ENCODE peak calls at places on chromosomes 5 and 9, in five cellular contexts. Q is A549, L is K562, N is HCT116, V is SK-N-SH. A is an unnamed sample.

GRCh38 chr5:54197018-54197417 is 113.4 kb downstream of the ARL15 start:
- DNase-seq in Q (no peak), L (no peak), N (no peak), V (no peak), A (no peak)

GRCh38 chr9:130766031-130766903 is 68.8 kb upstream of the ABL1 start:
- DNase-seq in Q (no peak), L (no peak), N (no peak), V (no peak), A (no peak)

GRCh38 chr5:98201006-98201620 is 572.4 kb upstream of the RGMB start:
- DNase-seq in Q (no peak), L (no peak), N (no peak), V (no peak), A (no peak)

GRCh38 chr5:142655339-142656267 is 30.3 kb downstream of the FGF1 start:
- DNase-seq in Q (peak), L (peak), N (peak), V (peak), A (peak)

GRCh38 chr5:16615737-16616535 is 861 bp downstream of the RETREG1 start:
- DNase-seq in Q (no peak), L (no peak), N (no peak), V (peak), A (no peak)

GRCh38 chr9:28808042-28808441 is 1234.8 kb upstream of the C9orf72 start:
- DNase-seq in Q (peak), L (no peak), N (no peak), V (peak), A (no peak)

GRCh38 chr9:105066265-105066865 is 138.4 kb upstream of the ABCA1 start:
- DNase-seq in Q (no peak), L (no peak), N (no peak), V (no peak), A (no peak)

GRCh38 chr9:38137342-38137741 is 68.3 kb upstream of the SHB start:
- DNase-seq in Q (no peak), L (no peak), N (no peak), V (no peak), A (no peak)

GRCh38 chr5:136053336-136054121 is 24.7 kb downstream of the TGFBI start:
- DNase-seq in Q (peak), L (peak), N (peak), V (no peak), A (peak)

GRCh38 chr5:65811895-65812294 is 89.9 kb downstream of the NLN start:
- DNase-seq in Q (no peak), L (no peak), N (peak), V (no peak), A (no peak)

GRCh38 chr9:27204578-27204977 is 92.4 kb downstream of the EQTN start:
- DNase-seq in Q (no peak), L (no peak), N (no peak), V (no peak), A (no peak)

GRCh38 chr5:145680169-145680568 is 155.0 kb downstream of the PRELID2 start:
- DNase-seq in Q (no peak), L (peak), N (no peak), V (no peak), A (no peak)

GRCh38 chr5:10559883-10560282 is 4.0 kb upstream of the ANKRD33B start:
- DNase-seq in Q (no peak), L (no peak), N (no peak), V (no peak), A (no peak)

GRCh38 chr9:130497139-130497538 is 52.4 kb downstream of the ASS1 start:
- DNase-seq in Q (no peak), L (no peak), N (no peak), V (no peak), A (no peak)

GRCh38 chr5:151895660-151896040 is 29.0 kb downstream of the GLRA1 start:
- DNase-seq in Q (no peak), L (no peak), N (no peak), V (no peak), A (no peak)

GRCh38 chr5:34533582-34534236 is 122.4 kb upstream of the RAI14 start:
- DNase-seq in Q (no peak), L (no peak), N (no peak), V (no peak), A (no peak)

GRCh38 chr9:82284758-82285157 is 296.2 kb downstream of the SPATA31D1 start:
- DNase-seq in Q (no peak), L (no peak), N (no peak), V (no peak), A (no peak)

GRCh38 chr9:128917151-128917849 is 3.5 kb upstream of the PHYHD1 start:
- DNase-seq in Q (peak), L (no peak), N (no peak), V (no peak), A (peak)

GRCh38 chr5:129905467-129906176 is 1.4 kb downstream of the CHSY3 start:
- DNase-seq in Q (peak), L (no peak), N (no peak), V (no peak), A (peak)

GRCh38 chr9:134655101-134655500 is 13.5 kb downstream of the COL5A1 start:
- DNase-seq in Q (no peak), L (no peak), N (no peak), V (no peak), A (no peak)

GRCh38 chr5:33850100-33850594 is 41.6 kb downstream of the ADAMTS12 start:
- DNase-seq in Q (peak), L (peak), N (no peak), V (no peak), A (no peak)

GRCh38 chr9:88388886-88389617 is 808 bp downstream of the SPIN1 start:
- DNase-seq in Q (peak), L (peak), N (peak), V (peak), A (peak)

GRCh38 chr5:110478899-110479298 is 247.6 kb downstream of the TMEM232 start:
- DNase-seq in Q (no peak), L (no peak), N (no peak), V (no peak), A (no peak)

GRCh38 chr5:72109625-72110024 is 2.4 kb downstream of the MAP1B start:
- DNase-seq in Q (peak), L (peak), N (no peak), V (peak), A (no peak)

GRCh38 chr5:111227805-111228204 is 3.6 kb downstream of the CAMK4 start:
- DNase-seq in Q (no peak), L (no peak), N (no peak), V (peak), A (peak)

GRCh38 chr9:113602126-113603119 is 138.9 kb downstream of the RGS3 start:
- DNase-seq in Q (no peak), L (peak), N (peak), V (peak), A (peak)

GRCh38 chr9:37968228-37968672 is 64.3 kb upstream of the SLC25A51 start:
- DNase-seq in Q (peak), L (peak), N (no peak), V (no peak), A (peak)

GRCh38 chr9:70589571-70590263 is 175.3 kb upstream of the KLF9 start:
- DNase-seq in Q (no peak), L (no peak), N (no peak), V (no peak), A (peak)

GRCh38 chr5:6858419-6858818 is 145.2 kb downstream of the TENT4A start:
- DNase-seq in Q (no peak), L (no peak), N (no peak), V (no peak), A (no peak)

GRCh38 chr9:81499021-81499454 is 190.3 kb downstream of the TLE1 start:
- DNase-seq in Q (no peak), L (no peak), N (no peak), V (no peak), A (no peak)

GRCh38 chr9:75909776-75910175 is 19.3 kb downstream of the PCSK5 start:
- DNase-seq in Q (peak), L (no peak), N (peak), V (no peak), A (no peak)

GRCh38 chr5:8458038-8458383 is 589.1 kb downstream of the MTRR start:
- DNase-seq in Q (no peak), L (peak), N (no peak), V (no peak), A (peak)

GRCh38 chr9:318646-319045 is 104.0 kb downstream of the DOCK8 start:
- DNase-seq in Q (no peak), L (no peak), N (no peak), V (no peak), A (no peak)

GRCh38 chr5:2254880-2255750 is 372.4 kb upstream of the IRX4 start:
- DNase-seq in Q (no peak), L (no peak), N (no peak), V (no peak), A (no peak)

GRCh38 chr5:40754381-40755092 is 1.2 kb downstream of the TTC33 start:
- DNase-seq in Q (no peak), L (peak), N (no peak), V (no peak), A (peak)

GRCh38 chr5:91144491-91145232 is 238.5 kb downstream of the ARRDC3 start:
- DNase-seq in Q (no peak), L (no peak), N (no peak), V (no peak), A (peak)

GRCh38 chr5:177479774-177480173 is 6.3 kb upstream of the DBN1 start:
- DNase-seq in Q (no peak), L (no peak), N (no peak), V (peak), A (no peak)
- H3K4me2 ChIP-seq in Q (no peak), L (no peak), N (no peak), V (peak), A (no peak)

GRCh38 chr5:44707721-44708120 is 101.0 kb upstream of the MRPS30 start:
- DNase-seq in Q (no peak), L (no peak), N (no peak), V (no peak), A (no peak)

DNA sequence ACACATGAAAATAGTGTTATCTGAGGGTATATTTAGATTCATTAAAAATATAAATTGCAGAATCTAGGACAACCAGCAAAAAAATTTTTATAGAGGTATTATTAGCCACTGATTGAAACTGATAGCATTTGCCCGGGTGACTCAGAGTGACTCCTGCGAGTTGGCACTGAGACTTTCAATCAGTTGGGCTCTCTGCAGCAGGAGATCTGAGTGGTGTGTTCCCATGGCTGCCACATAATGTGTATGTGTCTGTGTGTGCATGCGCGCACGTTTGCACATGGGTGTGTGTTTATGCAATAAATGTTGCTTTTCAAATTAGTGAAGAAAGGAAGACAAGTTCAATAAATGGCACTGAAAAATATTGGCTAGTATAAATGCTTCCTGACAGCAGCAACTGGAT is 100.1 kb upstream of the MRPS30 start:
- DNase-seq in Q (no peak), L (no peak), N (no peak), V (no peak), A (no peak)
- TF ChIP-seq MAX in Q (no peak), L (no peak), N (no peak), V (no peak), A (no peak)

DNA sequence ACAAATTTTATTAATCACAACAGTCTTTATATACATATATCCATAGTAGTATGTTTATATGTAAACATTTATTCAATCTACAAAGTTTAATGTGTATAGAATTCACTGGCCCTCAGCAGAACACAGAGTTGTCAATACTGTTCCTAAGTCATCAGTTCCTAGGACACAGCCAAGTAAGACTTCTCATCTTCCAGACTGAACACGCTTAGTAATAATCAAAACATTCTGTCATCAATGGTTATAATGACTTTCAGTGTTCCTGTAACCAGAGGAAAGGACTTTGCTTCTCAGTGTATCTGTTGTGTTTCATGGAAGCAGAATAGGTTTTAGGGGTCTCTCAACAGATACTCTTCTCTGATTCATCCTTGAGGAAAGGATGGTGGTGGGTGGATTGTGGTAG is 82.2 kb downstream of the SMIM23 start:
- DNase-seq in Q (no peak), L (no peak), N (no peak), V (no peak), A (peak)
- H3K4me2 ChIP-seq in Q (no peak), L (no peak), N (no peak), V (no peak), A (no peak)

DNA sequence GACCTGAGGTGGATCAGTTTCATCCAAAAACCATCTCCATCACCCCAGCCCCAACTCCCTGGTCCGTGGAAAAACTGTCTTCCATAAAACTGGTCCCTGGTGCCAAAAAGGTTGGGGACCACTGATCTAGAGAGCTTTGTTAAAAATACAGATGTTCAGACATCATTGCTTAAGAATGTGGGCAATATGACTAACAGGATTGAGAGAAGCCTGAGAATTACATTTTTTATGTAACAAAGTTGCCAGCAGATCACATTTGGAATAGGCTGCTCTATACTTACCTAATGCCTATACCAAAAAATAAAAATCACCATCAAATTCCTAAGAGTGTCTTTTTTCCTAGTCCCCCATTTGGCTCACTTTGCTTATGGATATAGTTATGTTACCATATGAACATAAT is 143.3 kb downstream of the RAPGEF6 start:
- DNase-seq in Q (no peak), L (no peak), N (no peak), V (no peak), A (no peak)
- TF ChIP-seq MAX in Q (no peak), L (no peak), N (no peak), V (no peak), A (no peak)

DNA sequence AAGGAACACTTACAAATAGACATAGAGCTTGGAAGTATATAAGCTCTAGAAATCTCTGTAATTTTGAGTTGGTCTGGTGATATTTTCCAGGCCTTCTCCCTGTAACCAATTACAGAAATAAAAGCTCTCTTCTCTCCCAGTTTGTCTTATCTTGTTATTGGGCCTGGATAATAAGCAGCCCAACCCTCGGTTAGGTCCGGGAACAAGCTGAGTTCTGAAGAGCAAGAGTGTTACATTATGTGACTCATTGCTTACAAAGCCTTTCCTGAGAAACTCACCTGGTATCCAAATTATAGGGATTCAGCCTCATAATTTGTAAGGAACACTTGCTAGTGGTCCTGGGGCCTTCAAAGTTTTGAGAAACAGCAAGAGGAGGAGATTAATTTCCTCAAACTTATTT is 1146.1 kb downstream of the CDH9 start:
- DNase-seq in Q (no peak), L (no peak), N (no peak), V (no peak), A (no peak)
- H3K4me2 ChIP-seq in Q (no peak), L (no peak), N (no peak), V (no peak), A (no peak)

DNA sequence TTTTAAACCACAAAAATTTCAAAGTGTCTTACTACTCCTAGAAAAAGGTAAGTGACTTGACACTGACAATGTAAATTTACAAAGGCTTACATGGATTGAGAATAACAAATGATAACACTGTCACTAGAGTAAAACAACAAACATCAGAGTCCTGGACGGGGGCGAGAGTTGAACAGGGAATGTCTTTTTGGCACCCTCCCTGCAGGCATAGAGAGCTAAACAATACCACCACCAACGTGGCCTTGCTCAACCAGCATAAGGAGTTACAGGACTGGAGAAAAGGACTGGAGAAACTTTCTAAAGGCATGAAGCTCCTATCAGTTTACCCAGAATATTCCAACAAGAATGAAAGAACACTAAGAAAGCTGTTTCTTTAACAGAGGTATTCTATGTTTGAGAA is 55.3 kb downstream of the PTBP3 start:
- DNase-seq in Q (no peak), L (no peak), N (no peak), V (no peak), A (no peak)
- TF ChIP-seq MAX in Q (no peak), L (no peak), N (no peak), V (no peak), A (no peak)

GRCh38 chr5:176365663-176366574 is 632 bp downstream of the ARL10 start:
- DNase-seq in Q (no peak), L (no peak), N (no peak), V (peak), A (peak)
- H3K4me2 ChIP-seq in Q (peak), L (no peak), N (no peak), V (peak), A (peak)

GRCh38 chr5:59128646-59129290 is 545.9 kb downstream of the RAB3C start:
- DNase-seq in Q (peak), L (no peak), N (no peak), V (no peak), A (no peak)
- TF ChIP-seq MAX in Q (no peak), L (no peak), N (no peak), V (no peak), A (no peak)

A was measured in endothelial cell of umbilical vein.